ENCODE peak calls at places on chromosome 1, in five cellular contexts. A is upper lobe of right lung, N is A549, I is PC-9, D is upper lobe of left lung. X is an unnamed sample.

GRCh38 chr1:6864166-6864565 is 78.9 kb downstream of the CAMTA1 start:
- DNase-seq in D (no peak), N (no peak), I (no peak), A (no peak), X (no peak)

GRCh38 chr1:205652984-205653383 is 21.2 kb upstream of the ELK4 start:
- DNase-seq in A (no peak), D (no peak), N (no peak), I (no peak), X (no peak)

GRCh38 chr1:30371179-30371788 is 352.1 kb downstream of the MATN1 start:
- DNase-seq in N (no peak), I (no peak), A (no peak), D (no peak), X (no peak)

GRCh38 chr1:116807394-116807793 is 53.2 kb downstream of the CD2 start:
- DNase-seq in N (no peak), D (no peak), I (no peak), A (no peak), X (no peak)

GRCh38 chr1:212495843-212496494 is 63.2 kb downstream of the NENF start:
- DNase-seq in A (no peak), D (no peak), I (no peak), N (no peak), X (no peak)

GRCh38 chr1:209168204-209168603 is 415.3 kb upstream of the CAMK1G start:
- DNase-seq in A (no peak), N (no peak), D (no peak), I (no peak), X (no peak)

GRCh38 chr1:193104496-193104905 is 713 bp downstream of the GLRX2 start:
- DNase-seq in A (peak; percentile 85), I (peak; percentile 26), N (peak; percentile 50), D (peak; percentile 90), X (no peak)

GRCh38 chr1:151800830-151801229 is 4.4 kb downstream of the LINGO4 start:
- DNase-seq in D (no peak), A (no peak), N (no peak), I (no peak), X (no peak)

GRCh38 chr1:32877211-32878110 is 6.7 kb upstream of the FNDC5 start:
- DNase-seq in I (no peak), D (no peak), A (peak; percentile 36), N (no peak), X (no peak)

GRCh38 chr1:154970631-154971340 is at the start of gene SHC1:
- DNase-seq in N (peak; percentile 94), I (peak; percentile 91), A (peak; percentile 92), D (peak; percentile 84), X (peak; percentile 38)

GRCh38 chr1:222970040-222970439 is 155.2 kb downstream of the DISP1 start:
- DNase-seq in D (no peak), A (no peak), N (no peak), I (no peak), X (no peak)

GRCh38 chr1:64006276-64007051 is 197.0 kb upstream of the UBE2U start:
- DNase-seq in N (peak; percentile 14), A (no peak), D (no peak), I (peak; percentile 71), X (no peak)

DNA sequence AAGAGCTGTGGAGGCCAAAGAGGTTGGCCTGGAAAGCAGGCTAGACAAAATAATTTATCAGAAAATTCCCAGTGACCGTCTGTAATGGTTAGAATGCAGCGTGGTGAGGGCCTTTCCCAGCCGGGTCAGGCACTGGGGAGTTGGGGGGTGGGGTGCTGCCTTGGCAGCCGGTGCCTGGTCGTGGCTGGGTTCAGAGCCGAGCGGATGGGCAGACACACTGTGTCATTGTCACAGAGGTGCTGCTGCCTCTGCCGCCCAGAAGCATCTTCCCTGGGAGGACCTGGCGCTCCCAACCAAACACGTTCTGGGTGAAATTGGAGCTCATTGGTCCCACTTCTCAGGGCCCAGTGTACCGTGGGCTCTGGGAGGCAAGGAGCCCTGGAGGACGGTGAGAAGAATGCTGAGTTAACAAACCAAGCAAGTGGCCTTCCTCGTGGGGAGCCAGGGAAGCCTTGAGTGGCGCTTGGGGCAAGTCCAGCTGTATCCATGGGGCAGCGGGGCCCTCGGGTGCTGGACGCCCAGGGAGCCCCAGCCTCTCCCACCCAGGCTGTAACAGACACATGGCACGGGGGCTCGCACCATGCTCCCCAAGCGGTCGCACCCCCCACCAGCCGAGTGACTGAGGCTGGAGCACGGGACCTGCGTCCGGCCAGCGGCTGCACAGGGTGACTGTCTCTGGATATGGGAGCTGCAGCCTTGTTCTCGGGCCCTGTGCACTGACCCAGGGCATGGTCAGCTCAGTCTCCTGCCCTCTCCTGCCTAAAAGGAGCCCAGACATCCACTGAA is 54.1 kb upstream of the ACTRT2 start:
- DNase-seq in A (peak; percentile 60), N (no peak), D (peak; percentile 73), I (no peak), X (no peak)
- H3K9me3 ChIP-seq in A (no peaks in the 10 kb centered on the region), N (no peaks in the 10 kb centered on the region), D (no peaks in the 10 kb centered on the region), I (no peaks in the 10 kb centered on the region), X (no peaks in the 10 kb centered on the region)

GRCh38 chr1:201222125-201222524 is 31.5 kb downstream of the IGFN1 start:
- DNase-seq in N (no peak), A (no peak), I (no peak), D (no peak), X (no peak)

GRCh38 chr1:201218409-201218808 is 27.8 kb downstream of the IGFN1 start:
- DNase-seq in N (no peak), I (no peak), D (peak; percentile 42), A (peak; percentile 53), X (no peak)

GRCh38 chr1:201221201-201221846 is 30.7 kb downstream of the IGFN1 start:
- DNase-seq in I (no peak), N (no peak), D (peak; percentile 57), A (no peak), X (no peak)

GRCh38 chr1:201219481-201220387 is 29.1 kb downstream of the IGFN1 start:
- DNase-seq in A (no peak), I (no peak), D (no peak), N (no peak), X (no peak)

DNA sequence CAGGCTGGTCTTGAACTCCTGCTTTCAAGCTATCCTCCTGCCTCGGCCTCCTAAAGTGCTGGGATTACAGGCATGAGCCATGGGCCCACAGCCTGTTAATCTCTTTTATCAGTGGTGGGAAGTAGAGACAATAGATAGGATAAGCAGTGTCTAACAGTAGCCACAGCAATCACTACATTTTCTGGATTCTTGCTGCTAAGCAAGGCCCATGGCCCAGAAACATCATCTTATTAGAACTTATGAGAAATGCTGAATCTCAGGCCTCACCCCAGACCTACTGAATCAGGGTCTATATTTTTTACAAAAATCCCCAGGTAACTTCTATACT is 29.7 kb downstream of the IGFN1 start:
- DNase-seq in N (no peak), D (no peak), I (no peak), A (no peak), X (no peak)
- H3K4me3 ChIP-seq in N (no peak overlapping the region), D (no peak overlapping the region), I (no peak overlapping the region), A (no peak overlapping the region), X (no peak overlapping the region)

GRCh38 chr1:214332950-214333798 is 52.2 kb downstream of the SMYD2 start:
- DNase-seq in I (peak; percentile 58), N (peak; percentile 62), D (no peak), A (no peak), X (no peak)
- TF ChIP-seq CTCF in I (peak; percentile 93), N (peak; percentile 92), D (peak; percentile 69), A (peak; percentile 83), X (peak; percentile 84)

GRCh38 chr1:3995141-3995780 is 95.2 kb upstream of the C1orf174 start:
- DNase-seq in D (no peak), A (peak; percentile 56), I (no peak), N (no peak), X (no peak)

GRCh38 chr1:3999941-4000735 is 100.1 kb upstream of the C1orf174 start:
- DNase-seq in I (no peak), N (no peak), D (no peak), A (peak; percentile 46), X (no peak)

GRCh38 chr1:3993606-3994375 is 93.7 kb upstream of the C1orf174 start:
- DNase-seq in N (no peak), I (no peak), D (no peak), A (peak; percentile 15), X (no peak)

GRCh38 chr1:3998086-3998485 is 98.0 kb upstream of the C1orf174 start:
- DNase-seq in N (no peak), A (peak; percentile 36), I (no peak), D (no peak), X (no peak)

DNA sequence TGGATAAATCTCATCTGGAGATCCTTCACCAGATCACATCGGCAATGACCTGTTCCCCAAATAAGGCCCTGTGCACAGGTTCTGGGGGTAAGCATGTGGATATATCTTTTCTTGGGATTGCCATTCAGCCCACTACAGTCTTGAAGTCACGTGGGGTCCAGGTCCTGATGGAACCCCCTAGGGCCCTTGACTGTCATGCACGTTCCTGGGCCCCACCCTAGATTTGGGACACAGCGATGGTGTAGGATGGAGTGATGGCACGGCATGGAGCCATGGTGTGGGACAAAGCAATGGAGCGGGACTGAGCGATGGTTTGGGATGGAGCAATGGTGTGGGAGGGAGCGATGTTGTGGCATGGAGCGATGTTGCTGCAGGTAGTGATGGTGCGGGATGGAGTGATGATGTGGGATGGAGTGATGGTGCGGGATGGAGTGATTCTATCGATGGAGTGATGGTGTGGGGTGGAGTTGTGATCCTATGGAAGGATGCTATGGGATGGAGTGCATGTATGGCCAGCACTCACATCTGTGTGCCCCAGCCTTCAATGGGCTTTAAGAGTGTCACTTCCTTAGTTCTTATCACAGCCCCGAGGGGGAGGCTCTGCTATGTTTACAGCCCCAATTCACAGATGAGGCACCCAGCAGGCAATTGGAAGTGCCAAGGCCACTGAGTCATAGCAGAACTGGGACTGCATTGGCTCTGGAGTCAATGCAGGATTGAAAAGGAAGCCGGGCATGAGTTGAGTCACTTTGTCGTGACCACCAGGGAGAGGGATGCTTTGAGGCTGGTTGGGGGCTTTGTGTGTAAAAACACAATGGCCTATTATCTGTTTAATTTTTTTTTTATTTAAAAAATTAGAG is 97.0 kb upstream of the C1orf174 start:
- DNase-seq in I (no peak), A (peak; percentile 36), N (no peak), D (no peak), X (no peak)
- H3K9me3 ChIP-seq in I (no peaks in the 10 kb centered on the region), A (no peaks in the 10 kb centered on the region), N (no peaks in the 10 kb centered on the region), D (no peaks in the 10 kb centered on the region), X (no peaks in the 10 kb centered on the region)

DNA sequence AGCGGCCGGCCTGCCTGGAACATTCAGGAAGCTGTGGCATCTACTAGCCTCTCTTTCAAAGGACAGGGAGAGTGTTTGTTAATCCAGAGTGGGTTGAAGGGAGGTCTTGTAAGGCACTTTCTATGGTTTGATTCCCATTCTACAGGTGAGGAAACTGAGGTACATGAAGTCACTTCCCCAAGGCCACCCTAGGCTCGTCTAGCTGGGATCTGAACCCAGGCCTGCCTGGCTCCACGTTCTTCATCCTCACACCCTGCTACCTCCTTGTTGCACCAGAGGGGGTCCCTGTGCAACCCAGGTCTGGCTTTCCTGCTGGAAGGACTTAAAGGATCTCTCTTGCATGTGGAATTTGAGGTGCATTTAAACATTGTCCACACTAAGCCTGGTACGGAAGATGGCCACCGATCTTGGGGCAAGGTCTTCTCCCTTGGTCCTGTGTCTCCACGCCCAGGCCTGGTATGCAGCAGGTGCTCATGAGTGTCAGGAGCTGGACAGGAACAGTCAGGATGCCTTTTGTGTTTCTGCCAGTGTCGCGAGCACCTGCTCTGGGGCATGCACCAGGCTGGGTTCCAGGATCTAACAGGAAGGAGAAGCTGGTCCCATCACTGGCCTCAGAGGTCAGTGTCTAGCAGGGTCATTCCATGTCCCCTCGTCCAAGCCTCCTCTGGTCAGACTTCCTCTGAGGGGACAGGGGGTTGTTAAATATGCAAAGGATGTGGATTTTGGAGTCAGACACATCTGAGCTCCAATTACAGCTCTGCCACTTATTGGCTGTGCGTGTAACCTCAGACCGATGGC is 103.2 kb upstream of the RUNX3 start:
- DNase-seq in I (no peak), N (no peak), A (no peak), D (no peak), X (no peak)
- H3K4me3 ChIP-seq in I (no peak overlapping the region), N (no peak overlapping the region), A (no peak overlapping the region), D (no peak overlapping the region), X (no peak overlapping the region)

GRCh38 chr1:207181838-207182237 is 77.8 kb downstream of the C4BPA start:
- DNase-seq in D (no peak), I (no peak), N (no peak), A (no peak), X (no peak)
- TF ChIP-seq CTCF in D (no peak), I (peak; percentile 45), N (peak; percentile 22), A (no peak), X (no peak)